ENCODE peak calls at places on chromosomes 5 and 9, in seven cellular contexts. One of them, this sample, is unnamed.
A peak's percentile ranks its signal among the peaks of the same experiment; 100 is the strongest.

GRCh38 chr5:140677947-140678346 is 4.6 kb upstream of the DND1 start:
- DNase-seq in colonic mucosa: no peak
- DNase-seq in IMR-90: no peak
- DNase-seq in HCT116: no peak
- DNase-seq in PC-3: no peak
- DNase-seq in keratinocyte: no peak
- DNase-seq in neuronal stem cell: no peak
- DNase-seq in this sample: no peak

GRCh38 chr5:181188700-181189362 is 16.2 kb downstream of the TRIM7 start:
- DNase-seq in colonic mucosa: peak; percentile 89
- DNase-seq in IMR-90: peak; percentile 66
- DNase-seq in HCT116: peak; percentile 71
- DNase-seq in PC-3: peak; percentile 93
- DNase-seq in keratinocyte: no peak
- DNase-seq in neuronal stem cell: peak; percentile 90
- DNase-seq in this sample: peak; percentile 80

GRCh38 chr5:90409318-90410177 is at the start of gene CETN3:
- DNase-seq in colonic mucosa: peak; percentile 94
- DNase-seq in IMR-90: peak; percentile 96
- DNase-seq in HCT116: peak; percentile 95
- DNase-seq in PC-3: peak; percentile 97
- DNase-seq in keratinocyte: peak; percentile 64
- DNase-seq in neuronal stem cell: peak; percentile 96
- DNase-seq in this sample: peak; percentile 93

GRCh38 chr5:60959156-60959555 is 14.2 kb downstream of the NDUFAF2 start:
- DNase-seq in colonic mucosa: no peak
- DNase-seq in IMR-90: peak; percentile 40
- DNase-seq in HCT116: peak; percentile 21
- DNase-seq in PC-3: peak; percentile 51
- DNase-seq in keratinocyte: no peak
- DNase-seq in neuronal stem cell: no peak
- DNase-seq in this sample: peak; percentile 8

GRCh38 chr5:101678494-101679193 is 617.4 kb downstream of the SLCO4C1 start:
- DNase-seq in colonic mucosa: peak; percentile 70
- DNase-seq in IMR-90: peak; percentile 47
- DNase-seq in HCT116: peak; percentile 59
- DNase-seq in PC-3: peak; percentile 83
- DNase-seq in keratinocyte: peak; percentile 25
- DNase-seq in neuronal stem cell: peak; percentile 74
- DNase-seq in this sample: peak; percentile 48

GRCh38 chr5:112635771-112636170 is 101.9 kb upstream of the APC start:
- DNase-seq in colonic mucosa: no peak
- DNase-seq in IMR-90: no peak
- DNase-seq in HCT116: no peak
- DNase-seq in PC-3: no peak
- DNase-seq in keratinocyte: no peak
- DNase-seq in neuronal stem cell: no peak
- DNase-seq in this sample: no peak

GRCh38 chr9:34665381-34666250 is 3.2 kb upstream of the CCL27 start:
- DNase-seq in colonic mucosa: peak; percentile 98
- DNase-seq in IMR-90: peak; percentile 95
- DNase-seq in HCT116: peak; percentile 92
- DNase-seq in PC-3: peak; percentile 81
- DNase-seq in keratinocyte: peak; percentile 77
- DNase-seq in neuronal stem cell: peak; percentile 90
- DNase-seq in this sample: peak; percentile 93

GRCh38 chr9:70049236-70049635 is 5.6 kb downstream of the MAMDC2 start:
- DNase-seq in colonic mucosa: peak; percentile 57
- DNase-seq in IMR-90: peak; percentile 79
- DNase-seq in HCT116: no peak
- DNase-seq in PC-3: peak; percentile 55
- DNase-seq in keratinocyte: no peak
- DNase-seq in neuronal stem cell: no peak
- DNase-seq in this sample: peak; percentile 25

DNA sequence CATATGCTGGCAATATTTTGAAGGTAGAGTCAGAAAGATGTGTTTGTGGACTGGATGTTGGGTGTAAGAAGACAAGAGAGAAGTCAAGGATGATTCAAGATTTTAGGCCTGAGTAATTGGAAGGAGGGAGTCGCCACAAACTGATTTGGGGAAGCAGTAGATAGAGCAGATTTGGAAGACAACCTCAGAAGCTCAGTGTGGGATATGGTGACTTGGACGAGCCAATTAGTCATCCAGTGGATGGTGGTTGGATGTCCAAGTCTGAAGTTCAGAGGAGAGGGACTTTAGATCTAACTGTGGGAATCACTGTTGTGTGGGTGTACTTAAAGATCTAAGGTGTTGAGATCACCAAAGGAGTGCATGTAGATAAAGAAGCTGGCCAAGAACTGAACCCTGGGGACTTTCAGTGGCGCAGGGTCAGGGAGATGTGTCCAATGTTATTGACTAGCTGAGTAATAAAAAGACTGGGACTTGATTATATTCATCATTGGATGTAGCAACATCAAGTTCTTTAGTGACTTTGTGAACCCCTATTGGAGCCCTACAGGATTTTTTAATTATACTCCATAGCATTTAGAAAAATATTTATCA is 2.3 kb downstream of the IDNK start:
- DNase-seq in colonic mucosa: no peak
- DNase-seq in IMR-90: no peak
- DNase-seq in HCT116: no peak
- DNase-seq in PC-3: no peak
- DNase-seq in keratinocyte: no peak
- DNase-seq in neuronal stem cell: no peak
- DNase-seq in this sample: no peak
- H3K9ac ChIP-seq in colonic mucosa: no peak overlapping the region
- H3K9ac ChIP-seq in IMR-90: no peak overlapping the region
- H3K9ac ChIP-seq in HCT116: no peak overlapping the region
- H3K9ac ChIP-seq in PC-3: no peak overlapping the region
- H3K9ac ChIP-seq in keratinocyte: no peak overlapping the region
- H3K9ac ChIP-seq in neuronal stem cell: no peak overlapping the region
- H3K9ac ChIP-seq in this sample: no peak overlapping the region

GRCh38 chr9:107261106-107261505 is 22.0 kb upstream of the RAD23B start:
- DNase-seq in colonic mucosa: no peak
- DNase-seq in IMR-90: no peak
- DNase-seq in HCT116: no peak
- DNase-seq in PC-3: no peak
- DNase-seq in keratinocyte: no peak
- DNase-seq in neuronal stem cell: no peak
- DNase-seq in this sample: no peak
- H3K9ac ChIP-seq in colonic mucosa: no peak overlapping the region
- H3K9ac ChIP-seq in IMR-90: no peak overlapping the region
- H3K9ac ChIP-seq in HCT116: no peak overlapping the region
- H3K9ac ChIP-seq in PC-3: no peak overlapping the region
- H3K9ac ChIP-seq in keratinocyte: no peak overlapping the region
- H3K9ac ChIP-seq in neuronal stem cell: no peak overlapping the region
- H3K9ac ChIP-seq in this sample: no peak overlapping the region

DNA sequence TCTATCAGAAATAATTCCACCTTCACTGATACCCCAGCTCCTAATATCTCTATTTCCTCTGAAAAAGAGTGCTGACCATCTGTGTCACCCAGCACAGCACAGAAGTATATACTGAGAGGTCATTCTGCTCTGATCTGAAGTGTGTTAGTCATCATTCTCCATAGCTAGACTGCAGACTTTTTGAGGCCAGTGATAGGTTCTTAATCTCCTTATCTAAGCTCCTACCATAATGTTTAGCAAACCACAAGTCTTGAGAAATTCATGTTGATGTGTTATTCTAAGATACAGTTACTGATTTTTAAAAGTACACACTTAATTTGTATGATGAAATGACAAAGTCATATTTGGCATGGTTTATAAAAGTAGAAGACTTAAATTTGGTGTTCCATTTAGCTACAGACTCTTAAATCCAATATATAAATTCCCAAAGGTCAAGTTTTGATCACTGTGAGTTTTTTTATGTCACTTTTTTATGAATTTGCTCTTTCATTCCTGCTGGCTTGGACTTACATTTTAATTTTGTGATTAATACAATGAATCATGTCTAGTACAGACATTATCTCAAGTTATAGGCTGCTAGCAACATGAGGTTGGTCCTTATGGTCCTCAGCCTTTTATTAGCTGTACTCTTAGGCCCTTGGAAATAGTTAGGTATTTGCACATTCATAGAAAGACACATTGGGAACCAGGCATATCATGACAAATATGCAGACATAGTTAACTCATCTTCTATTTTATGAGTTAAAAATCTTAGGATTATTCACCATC is 380.8 kb downstream of the EBF1 start:
- DNase-seq in colonic mucosa: no peak
- DNase-seq in IMR-90: peak; percentile 21
- DNase-seq in HCT116: no peak
- DNase-seq in PC-3: no peak
- DNase-seq in keratinocyte: no peak
- DNase-seq in neuronal stem cell: no peak
- DNase-seq in this sample: no peak
- H3K9ac ChIP-seq in colonic mucosa: no peak overlapping the region
- H3K9ac ChIP-seq in IMR-90: no peak overlapping the region
- H3K9ac ChIP-seq in HCT116: no peak overlapping the region
- H3K9ac ChIP-seq in PC-3: no peak overlapping the region
- H3K9ac ChIP-seq in keratinocyte: no peak overlapping the region
- H3K9ac ChIP-seq in neuronal stem cell: no peak overlapping the region
- H3K9ac ChIP-seq in this sample: no peak overlapping the region

GRCh38 chr9:136806631-136807201 is 1.0 kb upstream of the RABL6 start:
- DNase-seq in colonic mucosa: no peak
- DNase-seq in IMR-90: no peak
- DNase-seq in HCT116: no peak
- DNase-seq in PC-3: no peak
- DNase-seq in keratinocyte: no peak
- DNase-seq in neuronal stem cell: no peak
- DNase-seq in this sample: no peak
- H3K9ac ChIP-seq in colonic mucosa: peak overlapping the region; percentile 84
- H3K9ac ChIP-seq in IMR-90: peak overlapping the region; percentile 67
- H3K9ac ChIP-seq in HCT116: peak overlapping the region; percentile 96
- H3K9ac ChIP-seq in PC-3: peak overlapping the region; percentile 91
- H3K9ac ChIP-seq in keratinocyte: peak overlapping the region; percentile 82
- H3K9ac ChIP-seq in neuronal stem cell: peak overlapping the region; percentile 93
- H3K9ac ChIP-seq in this sample: peak overlapping the region; percentile 88

DNA sequence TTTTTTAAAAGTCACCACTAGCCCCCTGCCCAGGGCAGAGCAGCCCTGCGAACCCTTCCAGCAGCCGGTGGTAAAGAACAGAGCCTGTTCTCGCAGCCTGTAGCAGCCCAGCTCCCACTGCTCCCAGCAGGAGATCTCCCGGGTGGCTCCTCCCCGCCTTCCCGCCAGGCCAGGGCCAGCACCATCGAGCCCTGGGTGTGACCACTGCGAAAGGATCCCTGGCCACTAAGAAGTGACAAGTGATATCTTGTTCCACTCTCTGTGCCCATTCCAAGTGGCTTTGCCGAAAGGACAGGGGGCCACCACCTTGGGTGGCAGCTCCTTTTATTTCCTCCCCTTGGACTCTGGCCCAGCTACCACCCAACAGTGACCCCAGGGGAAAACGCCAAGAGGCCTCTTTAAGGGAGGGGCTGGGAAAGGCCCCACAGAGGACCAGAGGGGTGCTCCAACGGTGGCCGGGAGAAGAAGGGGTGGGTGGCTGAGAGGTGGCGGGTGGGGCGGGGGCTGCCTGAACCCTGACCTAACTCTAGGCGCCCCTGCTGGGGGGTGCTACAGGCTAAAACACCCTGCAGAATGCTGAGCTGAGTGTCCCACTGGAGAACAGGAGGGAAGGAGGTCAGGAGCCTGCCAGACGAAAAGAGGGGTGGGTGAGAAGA is 1.6 kb downstream of the NACC2 start:
- DNase-seq in colonic mucosa: peak; percentile 54
- DNase-seq in IMR-90: no peak
- DNase-seq in HCT116: no peak
- DNase-seq in PC-3: no peak
- DNase-seq in keratinocyte: no peak
- DNase-seq in neuronal stem cell: no peak
- DNase-seq in this sample: no peak
- H3K9ac ChIP-seq in colonic mucosa: peak overlapping the region; percentile 75
- H3K9ac ChIP-seq in IMR-90: peak overlapping the region; percentile 92
- H3K9ac ChIP-seq in HCT116: peak overlapping the region; percentile 84
- H3K9ac ChIP-seq in PC-3: peak overlapping the region; percentile 71
- H3K9ac ChIP-seq in keratinocyte: peak overlapping the region; percentile 81
- H3K9ac ChIP-seq in neuronal stem cell: peak overlapping the region; percentile 44
- H3K9ac ChIP-seq in this sample: no peak overlapping the region

GRCh38 chr5:176530983-176531901 is 6.0 kb downstream of the RNF44 start:
- DNase-seq in colonic mucosa: no peak
- DNase-seq in IMR-90: peak; percentile 74
- DNase-seq in HCT116: no peak
- DNase-seq in PC-3: no peak
- DNase-seq in keratinocyte: no peak
- DNase-seq in neuronal stem cell: no peak
- DNase-seq in this sample: no peak
- H3K9ac ChIP-seq in colonic mucosa: no peak overlapping the region
- H3K9ac ChIP-seq in IMR-90: no peak overlapping the region
- H3K9ac ChIP-seq in HCT116: no peak overlapping the region
- H3K9ac ChIP-seq in PC-3: no peak overlapping the region
- H3K9ac ChIP-seq in keratinocyte: no peak overlapping the region
- H3K9ac ChIP-seq in neuronal stem cell: no peak overlapping the region
- H3K9ac ChIP-seq in this sample: no peak overlapping the region